ENCODE peak calls at places on chromosomes 7 and 10, in five cellular contexts. T is CD8-positive, alpha-beta T cell; A is brain microvascular endothelial cell; J is foreskin fibroblast; S is AG09309. G is an unnamed sample.

GRCh38 chr7:4861227-4861626 is 603 bp downstream of the PAPOLB start:
- DNase-seq in T (no peak), A (no peak), J (no peak), S (no peak), G (no peak)

GRCh38 chr7:43697690-43698089 is 31.6 kb downstream of the COA1 start:
- DNase-seq in T (no peak), A (no peak), J (peak), S (no peak), G (no peak)

GRCh38 chr10:19488592-19489280 is 327.5 kb upstream of the PLXDC2 start:
- DNase-seq in T (peak), A (no peak), J (peak), S (no peak), G (no peak)

GRCh38 chr10:1544929-1545328 is 192.4 kb downstream of the ADARB2 start:
- DNase-seq in T (no peak), A (no peak), J (no peak), S (no peak), G (no peak)

GRCh38 chr7:57215423-57215822 is 83.2 kb upstream of the ZNF479 start:
- DNase-seq in T (no peak), A (no peak), J (no peak), S (no peak), G (no peak)

GRCh38 chr10:114758331-114758730 is 63.2 kb upstream of the FHIP2A start:
- DNase-seq in T (no peak), A (no peak), J (peak), S (no peak), G (no peak)

GRCh38 chr10:17669185-17669872 is 25.4 kb downstream of the STAM start:
- DNase-seq in T (peak), A (no peak), J (peak), S (no peak), G (no peak)

GRCh38 chr10:48526371-48526821 is 78.5 kb downstream of the ARHGAP22 start:
- DNase-seq in T (no peak), A (peak), J (peak), S (peak), G (peak)

GRCh38 chr10:106506509-106507265 is 657.8 kb downstream of the SORCS1 start:
- DNase-seq in T (no peak), A (peak), J (peak), S (no peak), G (no peak)

GRCh38 chr10:17375936-17376584 is 78.3 kb downstream of the ST8SIA6 start:
- DNase-seq in T (peak), A (peak), J (peak), S (no peak), G (no peak)

GRCh38 chr10:61903991-61904350 is 2.5 kb downstream of the ARID5B start:
- DNase-seq in T (no peak), A (no peak), J (no peak), S (no peak), G (no peak)

GRCh38 chr7:28988818-28989595 is 30.9 kb upstream of the TRIL start:
- DNase-seq in T (no peak), A (peak), J (peak), S (peak), G (peak)

GRCh38 chr7:156731651-156732050 is 91.1 kb downstream of the RNF32 start:
- DNase-seq in T (no peak), A (no peak), J (no peak), S (no peak), G (no peak)

GRCh38 chr10:24269476-24269875 is 60.5 kb downstream of the KIAA1217 start:
- DNase-seq in T (no peak), A (no peak), J (no peak), S (no peak), G (no peak)

GRCh38 chr10:114534480-114535095 is 123.5 kb downstream of the ABLIM1 start:
- DNase-seq in T (no peak), A (no peak), J (no peak), S (no peak), G (no peak)

GRCh38 chr10:122461367-122461728 is at the start of gene HTRA1:
- DNase-seq in T (no peak), A (no peak), J (peak), S (no peak), G (no peak)

GRCh38 chr7:103524042-103524907 is 78.3 kb upstream of the SLC26A5 start:
- DNase-seq in T (no peak), A (peak), J (peak), S (peak), G (peak)
- TF ChIP-seq CTCF in T (no peak), A (peak), J (peak), S (peak), G (peak)

GRCh38 chr7:354597-355470 is 64.9 kb downstream of the FOXL3 start:
- DNase-seq in T (no peak), A (no peak), J (no peak), S (no peak), G (no peak)

GRCh38 chr7:355568-355967 is 65.6 kb downstream of the FOXL3 start:
- DNase-seq in T (no peak), A (no peak), J (no peak), S (no peak), G (no peak)

GRCh38 chr7:351681-352480 is 61.9 kb downstream of the FOXL3 start:
- DNase-seq in T (peak), A (no peak), J (no peak), S (no peak), G (no peak)

GRCh38 chr7:356087-356486 is 66.1 kb downstream of the FOXL3 start:
- DNase-seq in T (no peak), A (no peak), J (no peak), S (no peak), G (no peak)

GRCh38 chr7:353746-354325 is 63.9 kb downstream of the FOXL3 start:
- DNase-seq in T (no peak), A (no peak), J (no peak), S (no peak), G (no peak)
- H3K4me3 ChIP-seq in T (no peak), A (no peak), J (no peak), S (no peak), G (no peak)

GRCh38 chr7:50152486-50152885 is 59.4 kb upstream of the ZPBP start:
- DNase-seq in T (no peak), A (no peak), J (no peak), S (no peak), G (no peak)

GRCh38 chr7:50147952-50148351 is 54.9 kb upstream of the ZPBP start:
- DNase-seq in T (no peak), A (no peak), J (no peak), S (no peak), G (no peak)

GRCh38 chr7:50151661-50152060 is 58.6 kb upstream of the ZPBP start:
- DNase-seq in T (no peak), A (no peak), J (no peak), S (no peak), G (no peak)

GRCh38 chr7:50146692-50147091 is 53.6 kb upstream of the ZPBP start:
- DNase-seq in T (no peak), A (no peak), J (no peak), S (no peak), G (no peak)

GRCh38 chr7:50149364-50149763 is 56.3 kb upstream of the ZPBP start:
- DNase-seq in T (no peak), A (no peak), J (no peak), S (no peak), G (no peak)
- TF ChIP-seq CTCF in T (no peak), A (no peak), J (no peak), S (no peak), G (no peak)

DNA sequence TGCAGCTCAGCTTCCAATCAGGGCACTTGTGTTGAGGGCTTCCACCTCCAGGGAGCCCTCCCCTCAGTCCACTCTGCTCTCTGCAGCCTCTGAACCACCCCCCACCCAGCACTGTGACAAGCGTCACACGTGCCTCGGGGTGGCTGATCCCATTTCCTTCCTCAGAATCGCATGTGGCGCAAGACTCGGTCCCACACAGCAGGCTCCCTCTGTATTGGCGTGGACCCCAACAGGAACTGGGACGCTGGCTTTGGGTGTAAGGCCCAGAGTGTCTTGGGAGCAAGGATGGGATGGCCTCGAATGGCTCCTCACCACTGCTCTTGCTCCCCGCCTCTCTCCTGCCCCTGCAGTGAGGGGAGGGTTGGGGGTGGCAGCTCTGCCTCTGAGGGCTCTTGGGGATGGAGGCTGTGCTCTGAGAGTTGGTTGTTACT is 4.1 kb downstream of the CPA1 start:
- DNase-seq in T (no peak), A (no peak), J (no peak), S (no peak), G (no peak)
- H3K4me3 ChIP-seq in T (no peak), A (no peak), J (no peak), S (no peak), G (no peak)

G was measured in astrocyte of the cerebellum.